ENCODE peak calls at places on chromosomes 16 and 17, in eight cellular contexts. U, B, N, E, D, C, R and H are unnamed samples.

GRCh38 chr16:77191259-77191969 is 424 bp downstream of the MON1B start:
- DNase-seq in N (peak), D (peak), R (peak), U (peak), C (peak), E (no peak), B (peak), H (no peak)

GRCh38 chr16:31052131-31052530 is 18.8 kb downstream of the STX4 start:
- DNase-seq in D (peak), R (peak), C (no peak), N (peak), E (no peak), U (peak), B (no peak), H (no peak)

GRCh38 chr17:72432143-72432604 is 311.4 kb downstream of the SOX9 start:
- DNase-seq in N (no peak), U (no peak), R (no peak), B (peak), E (no peak), D (no peak), C (no peak), H (no peak)

GRCh38 chr17:19254651-19255050 is 17.5 kb downstream of the EPN2 start:
- DNase-seq in E (no peak), C (no peak), N (no peak), D (peak), U (no peak), B (no peak), R (no peak), H (no peak)

GRCh38 chr16:1413684-1414531 is 596 bp downstream of the UNKL start:
- DNase-seq in N (peak), B (peak), C (peak), E (peak), U (peak), R (peak), D (peak), H (no peak)

GRCh38 chr16:5633845-5634440 is 536.3 kb upstream of the EEF2KMT start:
- DNase-seq in E (no peak), B (no peak), U (peak), N (peak), D (peak), C (peak), R (peak), H (no peak)

GRCh38 chr17:7023576-7024401 is 939 bp downstream of the BCL6B start:
- DNase-seq in R (peak), N (peak), D (peak), U (peak), B (peak), E (peak), C (peak), H (peak)

GRCh38 chr17:67055811-67056745 is 11.7 kb downstream of the CACNG1 start:
- DNase-seq in E (no peak), D (no peak), B (peak), C (peak), R (no peak), U (no peak), N (no peak), H (peak)

GRCh38 chr17:19343671-19344151 is 18.8 kb downstream of the B9D1 start:
- DNase-seq in R (no peak), B (no peak), D (peak), C (no peak), E (no peak), U (no peak), N (no peak), H (no peak)

GRCh38 chr17:49000943-49001342 is 3.8 kb downstream of the IGF2BP1 start:
- DNase-seq in E (no peak), N (no peak), D (no peak), C (no peak), U (no peak), R (no peak), B (no peak), H (no peak)

GRCh38 chr16:8863594-8864424 is 5.0 kb downstream of the CARHSP1 start:
- DNase-seq in R (no peak), D (peak), C (no peak), N (no peak), E (peak), U (peak), B (peak), H (no peak)

GRCh38 chr16:67873435-67874146 is 739 bp downstream of the EDC4 start:
- DNase-seq in E (no peak), C (peak), N (no peak), R (no peak), B (peak), U (no peak), D (no peak), H (no peak)

GRCh38 chr16:72355561-72355960 is 183.6 kb upstream of the PMFBP1 start:
- DNase-seq in U (peak), N (peak), B (no peak), R (no peak), E (no peak), C (no peak), D (no peak), H (no peak)

GRCh38 chr17:62791235-62792121 is 16.6 kb downstream of the MARCHF10 start:
- DNase-seq in D (peak), R (no peak), C (no peak), B (no peak), N (peak), U (peak), E (no peak), H (no peak)

GRCh38 chr16:28538733-28539596 is at the start of gene NUPR1:
- DNase-seq in N (peak), E (peak), D (peak), C (no peak), U (peak), R (peak), B (peak), H (no peak)

GRCh38 chr17:66576473-66576872 is 258.4 kb upstream of the CACNG5 start:
- DNase-seq in N (no peak), D (no peak), R (no peak), C (no peak), U (no peak), B (no peak), E (no peak), H (no peak)

GRCh38 chr16:19822534-19822933 is 62.1 kb downstream of the GPRC5B start:
- DNase-seq in U (peak), E (no peak), C (no peak), R (no peak), N (peak), B (no peak), D (no peak), H (no peak)

GRCh38 chr16:48811478-48811877 is 201.5 kb upstream of the N4BP1 start:
- DNase-seq in N (no peak), R (no peak), D (no peak), B (no peak), C (no peak), U (no peak), E (no peak), H (no peak)

GRCh38 chr17:8153550-8153956 is 1.3 kb upstream of the PER1 start:
- DNase-seq in U (peak), C (no peak), N (peak), R (peak), D (peak), E (peak), B (peak), H (peak)

GRCh38 chr16:23485841-23486240 is 24.5 kb downstream of the GGA2 start:
- DNase-seq in E (no peak), R (no peak), U (no peak), D (no peak), B (no peak), N (no peak), C (no peak), H (no peak)

GRCh38 chr17:38572665-38573365 is 32.9 kb downstream of the SRCIN1 start:
- DNase-seq in E (peak), B (no peak), R (no peak), C (no peak), U (no peak), D (peak), N (no peak), H (no peak)

GRCh38 chr16:64061621-64062020 is 1060.2 kb downstream of the CDH11 start:
- DNase-seq in C (no peak), N (no peak), R (no peak), U (no peak), B (no peak), D (no peak), E (no peak), H (no peak)

GRCh38 chr17:20155258-20156195 is 146.4 kb downstream of the SPECC1 start:
- DNase-seq in C (peak), R (peak), U (peak), D (peak), B (peak), N (peak), E (peak), H (peak)

GRCh38 chr16:68450741-68451140 is 2.4 kb upstream of the SMPD3 start:
- DNase-seq in E (no peak), N (no peak), C (no peak), R (no peak), B (no peak), U (no peak), D (no peak), H (no peak)

GRCh38 chr17:76911299-76912007 is 43.2 kb downstream of the MGAT5B start:
- DNase-seq in E (no peak), D (no peak), N (no peak), R (no peak), B (no peak), C (no peak), U (no peak), H (no peak)

GRCh38 chr17:38657824-38658740 is 16.7 kb downstream of the EPOP start:
- DNase-seq in N (no peak), R (no peak), B (no peak), D (no peak), C (no peak), U (no peak), E (no peak), H (no peak)

GRCh38 chr17:73988110-73988509 is 215.4 kb upstream of the RPL38 start:
- DNase-seq in D (no peak), B (no peak), U (no peak), C (no peak), E (no peak), N (no peak), R (no peak), H (no peak)

GRCh38 chr17:36706437-36706731 is 105.0 kb downstream of the MRM1 start:
- DNase-seq in D (no peak), R (no peak), E (no peak), N (no peak), C (no peak), B (no peak), U (no peak), H (no peak)

GRCh38 chr16:3045758-3046505 is 429 bp upstream of the MMP25 start:
- DNase-seq in E (no peak), N (peak), D (no peak), U (no peak), C (no peak), B (no peak), R (no peak), H (peak)

GRCh38 chr16:10931133-10931532 is 11.1 kb downstream of the DEXI start:
- DNase-seq in C (no peak), E (no peak), R (no peak), D (no peak), N (no peak), B (no peak), U (no peak), H (no peak)

GRCh38 chr17:549197-550040 is 165.2 kb downstream of the VPS53 start:
- DNase-seq in C (no peak), U (peak), D (no peak), E (no peak), R (no peak), B (no peak), N (peak), H (no peak)

GRCh38 chr17:866568-867087 is 84.5 kb downstream of the MRM3 start:
- DNase-seq in B (no peak), U (no peak), R (no peak), E (peak), C (no peak), D (no peak), N (no peak), H (no peak)

GRCh38 chr17:42596386-42596785 is 12.8 kb downstream of the RETREG3 start:
- DNase-seq in D (no peak), B (no peak), E (no peak), U (no peak), N (no peak), R (no peak), C (no peak), H (no peak)

GRCh38 chr17:42603318-42603717 is 5.9 kb downstream of the RETREG3 start:
- DNase-seq in E (no peak), R (no peak), N (no peak), B (no peak), C (peak), U (no peak), D (no peak), H (no peak)

GRCh38 chr17:42598905-42599304 is 10.3 kb downstream of the RETREG3 start:
- DNase-seq in C (no peak), B (no peak), N (no peak), D (no peak), U (peak), R (no peak), E (peak), H (no peak)
- TF ChIP-seq CTCF in C (no peak), B (no peak), N (no peak), D (no peak), U (no peak), R (no peak), E (no peak), H (no peak)

GRCh38 chr17:40284085-40284713 is 3.5 kb upstream of the CDC6 start:
- DNase-seq in U (peak), E (no peak), C (no peak), R (peak), B (peak), D (no peak), N (peak), H (no peak)
- TF ChIP-seq CTCF in U (peak), E (no peak), C (peak), R (no peak), B (no peak), D (no peak), N (peak), H (peak)

GRCh38 chr16:87420401-87421368 is 28.5 kb downstream of the MAP1LC3B start:
- DNase-seq in C (peak), E (no peak), B (no peak), R (no peak), N (no peak), D (no peak), U (no peak), H (no peak)
- TF ChIP-seq CTCF in C (peak), E (no peak), B (no peak), R (no peak), N (no peak), D (peak), U (no peak), H (no peak)

DNA sequence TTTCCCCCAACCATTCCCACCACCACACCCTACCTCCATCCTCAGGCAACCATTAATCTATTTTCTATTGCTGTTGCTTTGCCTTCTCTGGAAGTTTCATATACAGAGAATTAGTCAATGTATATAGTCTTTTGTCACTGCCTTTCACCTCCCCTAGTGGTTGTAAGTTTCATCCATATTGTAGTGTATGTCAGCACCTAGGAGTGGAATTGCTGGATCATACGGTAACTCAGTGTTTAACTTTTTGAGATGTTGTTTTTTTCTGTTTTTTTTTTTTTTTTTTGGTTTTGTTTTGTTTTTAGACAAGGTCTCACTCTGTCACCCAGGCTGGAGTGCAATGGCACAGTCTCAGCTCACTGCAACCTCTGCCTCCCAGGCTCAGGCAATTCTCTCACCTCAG is 16.9 kb downstream of the EEF2K start:
- DNase-seq in R (no peak), C (no peak), D (no peak), B (no peak), N (no peak), U (no peak), E (no peak), H (no peak)
- TF ChIP-seq CTCF in R (no peak), C (no peak), D (no peak), B (no peak), N (no peak), U (no peak), E (no peak), H (no peak)

DNA sequence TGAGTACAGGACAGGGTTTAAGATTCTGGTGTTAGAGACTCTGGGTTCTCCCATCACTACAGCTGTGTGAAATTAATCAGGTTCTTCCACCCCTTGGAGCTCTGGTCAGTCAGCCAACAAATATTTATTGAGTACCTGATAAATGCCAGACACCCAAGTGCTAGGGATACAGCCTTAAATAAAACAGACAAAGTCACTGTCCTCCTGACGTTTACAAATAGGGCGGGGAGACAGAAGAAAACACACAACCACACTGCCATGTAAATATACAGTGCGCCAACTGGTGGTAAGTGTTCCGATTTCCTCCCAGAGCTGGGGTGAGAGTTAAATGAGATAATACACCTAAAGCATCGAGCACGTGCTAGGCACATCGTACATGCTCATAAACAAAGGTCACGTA is 121.0 kb downstream of the COPRS start:
- DNase-seq in D (peak), R (no peak), N (no peak), C (no peak), E (no peak), B (no peak), U (no peak), H (no peak)
- TF ChIP-seq CTCF in D (no peak), R (no peak), N (no peak), C (no peak), E (no peak), B (no peak), U (no peak), H (no peak)

DNA sequence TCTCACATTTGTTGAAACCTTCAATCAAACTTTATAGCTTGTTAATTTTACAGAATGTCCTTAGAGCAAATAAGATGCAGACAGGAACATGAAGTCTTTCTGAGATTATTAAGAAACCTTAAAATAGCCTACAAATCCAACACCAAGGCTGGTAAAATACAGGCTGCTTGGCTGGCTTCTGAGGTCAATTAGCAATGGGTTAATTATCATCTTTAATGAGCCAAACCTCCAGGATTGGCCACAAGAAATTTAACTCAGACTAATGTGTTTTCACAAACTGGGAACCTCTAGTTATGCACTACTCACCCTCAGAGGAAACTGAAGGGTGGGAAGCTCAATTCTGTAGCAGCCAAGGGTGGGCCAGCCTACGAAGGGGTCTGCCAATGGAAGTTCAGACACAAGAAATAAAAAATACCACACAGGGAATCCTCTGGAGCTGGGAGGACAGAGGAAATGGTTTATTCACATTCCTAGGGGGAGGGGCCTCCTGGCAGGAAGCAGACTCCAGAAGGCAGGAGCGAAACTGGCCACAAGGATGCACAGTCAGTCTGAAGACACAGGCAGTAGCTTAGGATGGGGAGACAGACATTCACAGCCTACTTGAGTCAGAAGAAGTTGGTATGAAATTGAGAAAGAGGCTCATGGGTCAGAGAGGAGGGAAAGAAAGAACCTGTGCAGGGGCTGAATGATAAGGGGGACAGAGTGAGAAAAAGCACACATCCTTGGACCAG is 36.1 kb downstream of the HIC1 start:
- DNase-seq in C (no peak), D (peak), B (peak), R (peak), N (peak), E (no peak), U (peak), H (no peak)
- TF ChIP-seq CTCF in C (no peak), D (no peak), B (peak), R (no peak), N (peak), E (no peak), U (peak), H (peak)